ENCODE peak calls at places on chromosomes 7 and 10, in nine cellular contexts. One of them, this sample, is unnamed.

GRCh38 chr7:143480501-143480900 is 2.8 kb downstream of the TAS2R41 start:
- DNase-seq in AG04450: no peak
- DNase-seq in Peyer's patch: no peak
- DNase-seq in K562: no peak
- DNase-seq in PC-3: no peak
- DNase-seq in sigmoid colon: no peak
- DNase-seq in suprapubic skin: no peak
- DNase-seq in brain microvascular endothelial cell: no peak
- DNase-seq in body of pancreas: no peak
- DNase-seq in this sample: no peak

GRCh38 chr10:27157150-27157549 is 2.0 kb downstream of the MASTL start:
- DNase-seq in AG04450: no peak
- DNase-seq in suprapubic skin: no peak
- DNase-seq in body of pancreas: no peak
- DNase-seq in K562: no peak
- DNase-seq in PC-3: no peak
- DNase-seq in sigmoid colon: no peak
- DNase-seq in Peyer's patch: no peak
- DNase-seq in brain microvascular endothelial cell: no peak
- DNase-seq in this sample: no peak

GRCh38 chr7:158284617-158285382 is 302.8 kb downstream of the PTPRN2 start:
- DNase-seq in suprapubic skin: no peak
- DNase-seq in sigmoid colon: peak
- DNase-seq in AG04450: no peak
- DNase-seq in brain microvascular endothelial cell: no peak
- DNase-seq in body of pancreas: no peak
- DNase-seq in K562: no peak
- DNase-seq in PC-3: no peak
- DNase-seq in Peyer's patch: no peak
- DNase-seq in this sample: no peak

GRCh38 chr10:79345241-79346011 is 1.8 kb upstream of the PPIF start:
- DNase-seq in Peyer's patch: no peak
- DNase-seq in AG04450: no peak
- DNase-seq in K562: no peak
- DNase-seq in PC-3: no peak
- DNase-seq in body of pancreas: no peak
- DNase-seq in brain microvascular endothelial cell: no peak
- DNase-seq in sigmoid colon: no peak
- DNase-seq in suprapubic skin: no peak
- DNase-seq in this sample: no peak

GRCh38 chr7:56125831-56126230 is 9.6 kb upstream of the NUPR2 start:
- DNase-seq in K562: no peak
- DNase-seq in suprapubic skin: no peak
- DNase-seq in Peyer's patch: no peak
- DNase-seq in PC-3: no peak
- DNase-seq in sigmoid colon: no peak
- DNase-seq in AG04450: no peak
- DNase-seq in body of pancreas: no peak
- DNase-seq in brain microvascular endothelial cell: no peak
- DNase-seq in this sample: no peak

GRCh38 chr10:77188511-77188910 is 449.1 kb downstream of the KCNMA1 start:
- DNase-seq in K562: no peak
- DNase-seq in PC-3: no peak
- DNase-seq in suprapubic skin: no peak
- DNase-seq in AG04450: no peak
- DNase-seq in brain microvascular endothelial cell: no peak
- DNase-seq in sigmoid colon: no peak
- DNase-seq in body of pancreas: no peak
- DNase-seq in Peyer's patch: no peak
- DNase-seq in this sample: no peak

GRCh38 chr7:84271550-84271949 is 77.0 kb upstream of the SEMA3A start:
- DNase-seq in sigmoid colon: no peak
- DNase-seq in brain microvascular endothelial cell: no peak
- DNase-seq in PC-3: no peak
- DNase-seq in body of pancreas: no peak
- DNase-seq in suprapubic skin: no peak
- DNase-seq in K562: no peak
- DNase-seq in AG04450: no peak
- DNase-seq in Peyer's patch: no peak
- DNase-seq in this sample: no peak

GRCh38 chr10:35043796-35044344 is 46.3 kb downstream of the CUL2 start:
- DNase-seq in brain microvascular endothelial cell: no peak
- DNase-seq in PC-3: no peak
- DNase-seq in suprapubic skin: no peak
- DNase-seq in body of pancreas: no peak
- DNase-seq in AG04450: no peak
- DNase-seq in K562: no peak
- DNase-seq in Peyer's patch: no peak
- DNase-seq in sigmoid colon: no peak
- DNase-seq in this sample: no peak

GRCh38 chr7:25456467-25457171 is 228.3 kb upstream of the NPVF start:
- DNase-seq in PC-3: no peak
- DNase-seq in body of pancreas: peak
- DNase-seq in K562: no peak
- DNase-seq in brain microvascular endothelial cell: no peak
- DNase-seq in sigmoid colon: peak
- DNase-seq in AG04450: no peak
- DNase-seq in Peyer's patch: no peak
- DNase-seq in suprapubic skin: no peak
- DNase-seq in this sample: peak

GRCh38 chr10:72803119-72803505 is 90.4 kb upstream of the OIT3 start:
- DNase-seq in K562: no peak
- DNase-seq in brain microvascular endothelial cell: no peak
- DNase-seq in body of pancreas: no peak
- DNase-seq in sigmoid colon: no peak
- DNase-seq in suprapubic skin: no peak
- DNase-seq in Peyer's patch: no peak
- DNase-seq in PC-3: no peak
- DNase-seq in AG04450: no peak
- DNase-seq in this sample: no peak

GRCh38 chr7:130994378-130995115 is 260.5 kb upstream of the KLF14 start:
- DNase-seq in Peyer's patch: no peak
- DNase-seq in suprapubic skin: no peak
- DNase-seq in body of pancreas: peak
- DNase-seq in sigmoid colon: no peak
- DNase-seq in PC-3: no peak
- DNase-seq in K562: no peak
- DNase-seq in AG04450: no peak
- DNase-seq in brain microvascular endothelial cell: no peak
- DNase-seq in this sample: no peak

GRCh38 chr7:142776206-142776844 is 5.6 kb downstream of the PRSS2 start:
- DNase-seq in K562: no peak
- DNase-seq in body of pancreas: peak
- DNase-seq in Peyer's patch: no peak
- DNase-seq in suprapubic skin: no peak
- DNase-seq in brain microvascular endothelial cell: peak
- DNase-seq in AG04450: no peak
- DNase-seq in sigmoid colon: no peak
- DNase-seq in PC-3: peak
- DNase-seq in this sample: peak

GRCh38 chr7:32164341-32164996 is 94.3 kb upstream of the PDE1C start:
- DNase-seq in K562: peak
- DNase-seq in sigmoid colon: no peak
- DNase-seq in PC-3: peak
- DNase-seq in brain microvascular endothelial cell: peak
- DNase-seq in AG04450: no peak
- DNase-seq in body of pancreas: peak
- DNase-seq in suprapubic skin: no peak
- DNase-seq in Peyer's patch: no peak
- DNase-seq in this sample: peak

GRCh38 chr7:51045319-51046102 is 262.8 kb upstream of the GRB10 start:
- DNase-seq in body of pancreas: peak
- DNase-seq in PC-3: peak
- DNase-seq in AG04450: peak
- DNase-seq in brain microvascular endothelial cell: peak
- DNase-seq in suprapubic skin: no peak
- DNase-seq in K562: no peak
- DNase-seq in sigmoid colon: no peak
- DNase-seq in Peyer's patch: no peak
- DNase-seq in this sample: no peak

GRCh38 chr10:30745953-30746352 is 116.4 kb upstream of the LYZL2 start:
- DNase-seq in K562: no peak
- DNase-seq in PC-3: no peak
- DNase-seq in sigmoid colon: no peak
- DNase-seq in AG04450: no peak
- DNase-seq in Peyer's patch: no peak
- DNase-seq in brain microvascular endothelial cell: no peak
- DNase-seq in suprapubic skin: no peak
- DNase-seq in body of pancreas: no peak
- DNase-seq in this sample: no peak

GRCh38 chr10:115827180-115827579 is 445.8 kb downstream of the GFRA1 start:
- DNase-seq in sigmoid colon: no peak
- DNase-seq in PC-3: no peak
- DNase-seq in suprapubic skin: no peak
- DNase-seq in AG04450: peak
- DNase-seq in Peyer's patch: no peak
- DNase-seq in brain microvascular endothelial cell: no peak
- DNase-seq in K562: no peak
- DNase-seq in body of pancreas: no peak
- DNase-seq in this sample: no peak

GRCh38 chr7:74193913-74194312 is 15.9 kb upstream of the LAT2 start:
- DNase-seq in AG04450: no peak
- DNase-seq in sigmoid colon: no peak
- DNase-seq in brain microvascular endothelial cell: no peak
- DNase-seq in body of pancreas: no peak
- DNase-seq in suprapubic skin: no peak
- DNase-seq in K562: no peak
- DNase-seq in Peyer's patch: no peak
- DNase-seq in PC-3: no peak
- DNase-seq in this sample: no peak
- H3K4me3 ChIP-seq in AG04450: no peak
- H3K4me3 ChIP-seq in sigmoid colon: no peak
- H3K4me3 ChIP-seq in brain microvascular endothelial cell: no peak
- H3K4me3 ChIP-seq in body of pancreas: no peak
- H3K4me3 ChIP-seq in suprapubic skin: no peak
- H3K4me3 ChIP-seq in K562: no peak
- H3K4me3 ChIP-seq in Peyer's patch: no peak
- H3K4me3 ChIP-seq in PC-3: no peak
- H3K4me3 ChIP-seq in this sample: no peak

DNA sequence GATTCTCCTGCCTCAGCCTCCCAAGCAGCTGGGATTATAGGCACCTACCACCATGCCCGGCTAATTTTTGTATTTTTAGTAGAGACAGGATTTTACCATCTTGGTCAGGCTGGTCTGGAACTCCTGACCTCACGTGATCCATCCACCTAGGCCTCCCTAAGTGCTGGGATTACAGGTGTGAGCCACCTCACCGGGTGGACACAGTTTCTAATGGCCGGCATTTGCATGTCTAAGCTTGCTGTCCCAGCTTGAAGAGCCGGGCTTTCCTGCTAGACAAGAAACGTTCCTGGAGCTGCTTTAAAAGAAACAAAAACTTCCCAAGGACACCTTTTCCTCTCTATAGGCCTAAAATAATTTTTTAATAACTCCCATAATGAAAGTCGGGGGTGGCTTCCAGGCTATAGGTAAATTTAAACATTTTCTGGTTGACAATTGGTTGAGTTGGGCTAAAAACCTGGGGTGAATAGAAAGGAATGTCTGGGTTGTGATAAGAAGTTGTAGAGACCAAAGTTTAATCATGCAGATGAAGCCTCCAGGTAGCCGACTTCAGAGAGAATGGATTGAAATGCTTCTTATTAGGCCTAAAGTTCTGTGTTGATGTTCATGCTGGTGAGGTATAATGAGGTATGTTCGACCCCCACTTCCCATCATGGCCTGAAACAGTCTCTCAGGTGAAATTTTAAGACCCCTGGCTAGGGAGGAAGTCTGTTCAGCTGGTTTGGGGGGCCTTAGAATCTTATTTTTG is 8.8 kb downstream of the ACADSB start:
- DNase-seq in body of pancreas: no peak
- DNase-seq in brain microvascular endothelial cell: no peak
- DNase-seq in sigmoid colon: no peak
- DNase-seq in suprapubic skin: no peak
- DNase-seq in AG04450: no peak
- DNase-seq in PC-3: no peak
- DNase-seq in Peyer's patch: no peak
- DNase-seq in K562: no peak
- DNase-seq in this sample: no peak
- H3K27ac ChIP-seq in body of pancreas: no peak
- H3K27ac ChIP-seq in brain microvascular endothelial cell: no peak
- H3K27ac ChIP-seq in sigmoid colon: no peak
- H3K27ac ChIP-seq in suprapubic skin: peak
- H3K27ac ChIP-seq in AG04450: no peak
- H3K27ac ChIP-seq in PC-3: no peak
- H3K27ac ChIP-seq in Peyer's patch: no peak
- H3K27ac ChIP-seq in K562: no peak
- H3K27ac ChIP-seq in this sample: no peak

DNA sequence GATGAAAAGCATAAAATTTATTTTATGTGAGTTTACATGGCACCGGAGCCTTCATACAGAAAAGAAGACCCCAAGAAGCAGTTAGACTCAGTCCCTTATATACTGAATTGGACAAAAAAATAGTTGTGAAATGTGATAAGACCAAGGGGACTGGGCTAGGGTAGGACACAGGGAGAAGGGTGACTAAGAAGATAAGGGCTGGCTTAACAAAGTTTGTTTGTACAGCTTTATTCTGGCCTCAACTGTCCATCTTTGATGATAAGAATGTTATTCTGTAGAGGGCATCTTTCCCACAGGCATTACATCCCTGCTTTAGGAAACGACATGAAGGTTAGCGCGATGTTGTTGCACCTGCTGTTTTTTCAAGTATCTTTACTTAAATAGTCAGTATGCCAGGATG is 86.5 kb downstream of the SEC61G start:
- DNase-seq in AG04450: no peak
- DNase-seq in PC-3: no peak
- DNase-seq in sigmoid colon: no peak
- DNase-seq in suprapubic skin: no peak
- DNase-seq in body of pancreas: no peak
- DNase-seq in brain microvascular endothelial cell: no peak
- DNase-seq in K562: peak
- DNase-seq in Peyer's patch: no peak
- DNase-seq in this sample: no peak
- TF ChIP-seq CTCF in AG04450: no peak
- TF ChIP-seq CTCF in PC-3: no peak
- TF ChIP-seq CTCF in sigmoid colon: no peak
- TF ChIP-seq CTCF in suprapubic skin: no peak
- TF ChIP-seq CTCF in body of pancreas: no peak
- TF ChIP-seq CTCF in brain microvascular endothelial cell: no peak
- TF ChIP-seq CTCF in K562: no peak
- TF ChIP-seq CTCF in Peyer's patch: no peak
- TF ChIP-seq CTCF in this sample: no peak

DNA sequence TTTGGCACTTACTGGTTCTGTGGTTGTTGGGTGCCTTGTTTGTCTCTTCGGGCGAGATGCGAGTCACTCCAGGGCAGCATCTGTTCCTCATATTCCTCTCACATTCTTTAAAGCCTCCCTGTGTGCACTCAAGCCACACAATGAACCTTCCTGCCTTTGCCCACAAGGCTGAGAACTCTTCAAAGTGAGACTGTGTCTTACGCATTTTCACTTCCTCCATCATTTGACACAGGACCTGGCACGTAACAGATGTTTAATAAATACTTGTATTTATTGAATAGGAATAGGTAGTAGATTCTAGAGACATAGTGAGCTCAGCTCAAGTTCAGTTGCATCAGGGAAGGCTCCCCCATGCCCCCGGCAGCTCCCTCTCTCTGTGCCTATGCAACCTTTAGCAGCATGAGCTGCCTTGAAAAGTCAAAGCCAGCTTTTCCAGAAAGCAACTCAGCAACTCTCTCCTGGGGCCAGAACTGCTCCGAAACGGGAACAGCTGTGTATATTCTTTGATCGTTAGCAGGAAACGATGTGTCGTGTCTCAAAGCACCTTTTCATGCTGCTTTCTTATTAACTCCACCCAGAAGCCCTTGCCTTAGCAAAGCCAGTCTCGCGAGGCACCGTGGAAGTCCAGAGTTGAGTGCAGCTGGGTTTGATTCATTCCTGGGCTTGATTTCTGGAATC is 97.5 kb downstream of the PFKFB3 start:
- DNase-seq in suprapubic skin: no peak
- DNase-seq in AG04450: peak
- DNase-seq in PC-3: peak
- DNase-seq in sigmoid colon: no peak
- DNase-seq in brain microvascular endothelial cell: no peak
- DNase-seq in body of pancreas: peak
- DNase-seq in Peyer's patch: no peak
- DNase-seq in K562: no peak
- DNase-seq in this sample: no peak
- H3K4me3 ChIP-seq in suprapubic skin: no peak
- H3K4me3 ChIP-seq in AG04450: no peak
- H3K4me3 ChIP-seq in PC-3: no peak
- H3K4me3 ChIP-seq in sigmoid colon: no peak
- H3K4me3 ChIP-seq in brain microvascular endothelial cell: no peak
- H3K4me3 ChIP-seq in body of pancreas: no peak
- H3K4me3 ChIP-seq in Peyer's patch: no peak
- H3K4me3 ChIP-seq in K562: no peak
- H3K4me3 ChIP-seq in this sample: no peak